ENCODE peak calls at places on chromosomes 3 and 15, in ten cellular contexts. One of them, this sample, is unnamed.

GRCh38 chr3:195892105-195892354 is 16.3 kb downstream of the TNK2 start:
- DNase-seq in heart right ventricle: no peak
- DNase-seq in T-helper 1 cell: no peak
- DNase-seq in GM20000: no peak
- DNase-seq in NCI-H774: no peak
- DNase-seq in endothelial cell: no peak
- DNase-seq in Peyer's patch: no peak
- DNase-seq in CD4-positive, alpha-beta T cell: no peak
- DNase-seq in ACHN: no peak
- DNase-seq in HT-29: no peak
- DNase-seq in this sample: no peak

GRCh38 chr15:22819651-22820050 is 18.8 kb upstream of the NIPA2 start:
- DNase-seq in heart right ventricle: no peak
- DNase-seq in T-helper 1 cell: no peak
- DNase-seq in GM20000: no peak
- DNase-seq in NCI-H774: no peak
- DNase-seq in endothelial cell: no peak
- DNase-seq in Peyer's patch: no peak
- DNase-seq in CD4-positive, alpha-beta T cell: no peak
- DNase-seq in ACHN: no peak
- DNase-seq in HT-29: no peak
- DNase-seq in this sample: no peak

GRCh38 chr3:16609927-16610580 is 4.8 kb upstream of the DAZL start:
- DNase-seq in heart right ventricle: no peak
- DNase-seq in T-helper 1 cell: no peak
- DNase-seq in GM20000: no peak
- DNase-seq in NCI-H774: no peak
- DNase-seq in endothelial cell: no peak
- DNase-seq in Peyer's patch: no peak
- DNase-seq in CD4-positive, alpha-beta T cell: no peak
- DNase-seq in ACHN: no peak
- DNase-seq in HT-29: no peak
- DNase-seq in this sample: no peak

GRCh38 chr3:183548262-183548769 is 7.2 kb downstream of the KLHL6 start:
- DNase-seq in heart right ventricle: no peak
- DNase-seq in T-helper 1 cell: no peak
- DNase-seq in GM20000: no peak
- DNase-seq in NCI-H774: no peak
- DNase-seq in endothelial cell: peak
- DNase-seq in Peyer's patch: peak
- DNase-seq in CD4-positive, alpha-beta T cell: no peak
- DNase-seq in ACHN: peak
- DNase-seq in HT-29: peak
- DNase-seq in this sample: no peak

GRCh38 chr3:189964623-189965022 is 156.1 kb downstream of the P3H2 start:
- DNase-seq in heart right ventricle: no peak
- DNase-seq in T-helper 1 cell: no peak
- DNase-seq in GM20000: no peak
- DNase-seq in NCI-H774: no peak
- DNase-seq in endothelial cell: no peak
- DNase-seq in Peyer's patch: no peak
- DNase-seq in CD4-positive, alpha-beta T cell: no peak
- DNase-seq in ACHN: no peak
- DNase-seq in HT-29: no peak
- DNase-seq in this sample: no peak

GRCh38 chr15:62644216-62644873 is 398.2 kb upstream of the TPM1 start:
- DNase-seq in heart right ventricle: no peak
- DNase-seq in T-helper 1 cell: no peak
- DNase-seq in GM20000: no peak
- DNase-seq in NCI-H774: no peak
- DNase-seq in endothelial cell: no peak
- DNase-seq in Peyer's patch: no peak
- DNase-seq in CD4-positive, alpha-beta T cell: no peak
- DNase-seq in ACHN: no peak
- DNase-seq in HT-29: no peak
- DNase-seq in this sample: no peak

GRCh38 chr15:76162050-76162425 is 102.3 kb downstream of the TMEM266 start:
- DNase-seq in heart right ventricle: no peak
- DNase-seq in T-helper 1 cell: no peak
- DNase-seq in GM20000: no peak
- DNase-seq in NCI-H774: no peak
- DNase-seq in endothelial cell: no peak
- DNase-seq in Peyer's patch: no peak
- DNase-seq in CD4-positive, alpha-beta T cell: no peak
- DNase-seq in ACHN: no peak
- DNase-seq in HT-29: no peak
- DNase-seq in this sample: no peak

GRCh38 chr3:105869982-105870381 is 1.2 kb upstream of the CBLB start:
- DNase-seq in heart right ventricle: no peak
- DNase-seq in T-helper 1 cell: no peak
- DNase-seq in GM20000: no peak
- DNase-seq in NCI-H774: no peak
- DNase-seq in endothelial cell: no peak
- DNase-seq in Peyer's patch: no peak
- DNase-seq in CD4-positive, alpha-beta T cell: no peak
- DNase-seq in ACHN: no peak
- DNase-seq in HT-29: no peak
- DNase-seq in this sample: no peak

GRCh38 chr3:111717601-111718000 is 122.5 kb upstream of the ZBED2 start:
- DNase-seq in heart right ventricle: peak
- DNase-seq in T-helper 1 cell: peak
- DNase-seq in GM20000: peak
- DNase-seq in NCI-H774: peak
- DNase-seq in endothelial cell: peak
- DNase-seq in Peyer's patch: peak
- DNase-seq in CD4-positive, alpha-beta T cell: peak
- DNase-seq in ACHN: peak
- DNase-seq in HT-29: peak
- DNase-seq in this sample: peak

GRCh38 chr3:150238043-150238802 is 169.9 kb upstream of the TSC22D2 start:
- DNase-seq in heart right ventricle: no peak
- DNase-seq in T-helper 1 cell: no peak
- DNase-seq in GM20000: no peak
- DNase-seq in NCI-H774: no peak
- DNase-seq in endothelial cell: no peak
- DNase-seq in Peyer's patch: no peak
- DNase-seq in CD4-positive, alpha-beta T cell: no peak
- DNase-seq in ACHN: no peak
- DNase-seq in HT-29: peak
- DNase-seq in this sample: no peak

This sample was measured in right atrium auricular region.